ENCODE peak calls at places on chromosomes 13 and 19, in six cellular contexts. P is IMR-90, W is lower leg skin, K is uterus, Q is A549, H is stomach. D is an unnamed sample.

GRCh38 chr13:21557995-21558394 is 46.0 kb downstream of the MICU2 start:
- DNase-seq in P (no peak), W (no peak), K (no peak), Q (peak), H (no peak), D (peak)

GRCh38 chr19:30671622-30672051 is 299.5 kb downstream of the ZNF536 start:
- DNase-seq in P (no peak), W (no peak), K (no peak), Q (no peak), H (peak), D (no peak)

GRCh38 chr13:71079638-71080037 is 787.4 kb downstream of the DACH1 start:
- DNase-seq in P (no peak), W (no peak), K (no peak), Q (no peak), H (no peak), D (no peak)

GRCh38 chr19:39982883-39983282 is 11.9 kb downstream of the PSMC4 start:
- DNase-seq in P (no peak), W (no peak), K (no peak), Q (no peak), H (no peak), D (no peak)

GRCh38 chr13:53032849-53033248 is 4.2 kb downstream of the OLFM4 start:
- DNase-seq in P (no peak), W (no peak), K (no peak), Q (no peak), H (no peak), D (no peak)

GRCh38 chr19:369876-370275 is 25.3 kb upstream of the MIER2 start:
- DNase-seq in P (no peak), W (no peak), K (no peak), Q (no peak), H (no peak), D (no peak)

GRCh38 chr13:110520431-110521295 is 40.9 kb downstream of the RAB20 start:
- DNase-seq in P (peak), W (peak), K (peak), Q (no peak), H (peak), D (peak)

GRCh38 chr13:79810671-79811070 is 329.7 kb downstream of the NDFIP2 start:
- DNase-seq in P (peak), W (no peak), K (no peak), Q (peak), H (no peak), D (no peak)

GRCh38 chr19:51691122-51692064 is 1.7 kb upstream of the SPACA6 start:
- DNase-seq in P (peak), W (no peak), K (no peak), Q (no peak), H (no peak), D (no peak)

GRCh38 chr19:37551123-37551993 is 43.2 kb downstream of the ZNF571 start:
- DNase-seq in P (peak), W (no peak), K (no peak), Q (no peak), H (no peak), D (peak)

GRCh38 chr19:44754743-44755066 is 6.2 kb downstream of the BCL3 start:
- DNase-seq in P (no peak), W (no peak), K (no peak), Q (no peak), H (no peak), D (no peak)

GRCh38 chr19:38095411-38096308 is 128.4 kb downstream of the DPF1 start:
- DNase-seq in P (peak), W (peak), K (peak), Q (peak), H (peak), D (peak)

GRCh38 chr13:112680741-112681360 is 9.0 kb upstream of the ATP11A start:
- DNase-seq in P (no peak), W (no peak), K (no peak), Q (no peak), H (peak), D (no peak)

GRCh38 chr19:27736225-27736624 is 1476.7 kb downstream of the UQCRFS1 start:
- DNase-seq in P (no peak), W (no peak), K (no peak), Q (no peak), H (no peak), D (no peak)

GRCh38 chr13:110463876-110464510 is 97.5 kb downstream of the RAB20 start:
- DNase-seq in P (peak), W (no peak), K (no peak), Q (no peak), H (no peak), D (no peak)

GRCh38 chr19:34838248-34838647 is 65.2 kb upstream of the ZNF599 start:
- DNase-seq in P (no peak), W (no peak), K (no peak), Q (peak), H (peak), D (peak)

GRCh38 chr19:45446295-45446694 is 21.5 kb upstream of the FOSB start:
- DNase-seq in P (peak), W (no peak), K (no peak), Q (no peak), H (no peak), D (peak)

GRCh38 chr19:34588249-34588648 is 88.7 kb downstream of the SCGB2B2 start:
- DNase-seq in P (no peak), W (no peak), K (no peak), Q (no peak), H (no peak), D (no peak)

GRCh38 chr19:16325161-16325527 is 518 bp downstream of the KLF2 start:
- DNase-seq in P (no peak), W (no peak), K (no peak), Q (no peak), H (no peak), D (no peak)

GRCh38 chr19:48403606-48404005 is 10.1 kb downstream of the GRIN2D start:
- DNase-seq in P (peak), W (no peak), K (no peak), Q (no peak), H (no peak), D (peak)

GRCh38 chr13:111117961-111118360 is 2.9 kb downstream of the ARHGEF7 start:
- DNase-seq in P (no peak), W (no peak), K (no peak), Q (no peak), H (no peak), D (no peak)

DNA sequence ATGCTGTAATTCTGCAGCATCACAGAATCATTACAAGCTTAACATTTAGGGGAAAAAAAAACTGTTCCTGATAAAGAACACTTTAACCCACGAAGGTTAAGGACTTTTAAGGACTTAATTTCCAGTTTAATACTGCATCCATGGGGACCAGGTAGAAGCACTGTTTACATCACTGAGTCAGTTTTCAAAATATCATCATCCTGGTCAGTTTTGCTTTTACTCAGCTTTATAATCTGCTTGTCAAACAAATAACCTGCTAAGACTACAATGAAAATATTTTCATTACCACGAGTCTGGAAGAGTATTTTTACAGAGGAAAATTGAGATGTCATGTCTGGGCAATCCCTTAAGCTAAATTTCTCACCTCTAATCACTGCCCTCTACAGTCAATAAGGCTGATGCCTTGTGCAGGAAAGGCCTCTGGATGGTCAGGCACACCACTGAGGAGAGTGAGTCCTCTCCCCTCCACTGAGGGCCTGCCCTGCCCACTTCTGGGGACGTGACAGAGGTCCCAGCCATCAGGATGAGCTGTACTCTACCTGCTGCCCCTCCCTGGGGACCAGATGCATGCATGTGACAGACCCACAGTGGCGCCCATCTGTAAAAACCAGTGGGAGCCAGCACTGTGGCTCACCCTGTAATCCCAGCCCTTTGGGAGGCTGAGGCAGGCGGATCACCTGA is 31.0 kb downstream of the FOXO1 start:
- DNase-seq in P (no peak), W (no peak), K (no peak), Q (no peak), H (no peak), D (no peak)
- TF ChIP-seq POLR2A in P (no peak), W (no peak), K (no peak), Q (no peak), H (no peak), D (no peak)

DNA sequence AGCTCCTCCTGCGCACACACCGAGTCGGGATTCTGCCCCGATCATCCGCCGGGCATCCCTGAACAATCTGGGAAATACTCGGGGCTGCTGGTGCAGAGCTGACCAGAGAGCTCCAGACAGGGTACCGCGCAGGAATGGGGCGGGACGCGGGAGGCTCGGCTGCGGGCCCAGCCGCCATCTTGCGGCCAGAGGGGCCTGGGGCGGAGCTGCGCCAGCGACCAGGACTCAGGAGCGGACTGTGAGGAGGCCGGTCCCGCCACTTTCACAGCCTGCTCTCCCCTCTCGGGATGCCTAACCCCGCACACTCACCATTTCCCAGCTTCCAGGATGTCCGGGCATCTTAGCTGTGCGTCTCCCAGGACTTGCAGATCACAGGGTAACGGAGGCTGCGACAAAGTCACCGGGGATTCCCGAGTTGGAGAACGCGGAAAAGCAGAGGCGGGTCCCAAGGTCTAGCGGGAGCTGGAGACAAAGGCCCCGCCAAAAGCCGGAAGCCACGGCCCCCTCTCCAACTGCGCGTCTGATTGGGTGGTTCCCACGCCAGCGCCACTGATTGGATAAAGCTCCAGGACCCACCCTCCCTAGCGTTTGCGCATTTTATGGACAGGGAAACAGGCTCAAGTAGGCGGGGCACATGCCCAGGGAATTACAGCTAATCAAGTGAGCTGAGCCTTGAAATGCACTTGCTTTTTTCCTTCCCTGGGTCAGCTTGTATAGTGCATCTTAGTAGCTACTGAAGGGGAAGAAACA is 15.8 kb upstream of the ZNF43 start:
- DNase-seq in P (peak), W (peak), K (peak), Q (peak), H (peak), D (peak)
- TF ChIP-seq POLR2A in P (peak), W (no peak), K (peak), Q (peak), H (no peak), D (peak)

GRCh38 chr19:8529369-8530006 is 15.5 kb upstream of the ZNF414 start:
- DNase-seq in P (no peak), W (no peak), K (no peak), Q (no peak), H (no peak), D (peak)

GRCh38 chr19:8528500-8528899 is 14.5 kb upstream of the ZNF414 start:
- DNase-seq in P (no peak), W (no peak), K (no peak), Q (no peak), H (no peak), D (peak)

GRCh38 chr19:8530061-8530679 is 16.2 kb upstream of the ZNF414 start:
- DNase-seq in P (no peak), W (no peak), K (no peak), Q (no peak), H (no peak), D (peak)

GRCh38 chr19:8532170-8532569 is 18.2 kb upstream of the ZNF414 start:
- DNase-seq in P (no peak), W (no peak), K (no peak), Q (no peak), H (no peak), D (no peak)

DNA sequence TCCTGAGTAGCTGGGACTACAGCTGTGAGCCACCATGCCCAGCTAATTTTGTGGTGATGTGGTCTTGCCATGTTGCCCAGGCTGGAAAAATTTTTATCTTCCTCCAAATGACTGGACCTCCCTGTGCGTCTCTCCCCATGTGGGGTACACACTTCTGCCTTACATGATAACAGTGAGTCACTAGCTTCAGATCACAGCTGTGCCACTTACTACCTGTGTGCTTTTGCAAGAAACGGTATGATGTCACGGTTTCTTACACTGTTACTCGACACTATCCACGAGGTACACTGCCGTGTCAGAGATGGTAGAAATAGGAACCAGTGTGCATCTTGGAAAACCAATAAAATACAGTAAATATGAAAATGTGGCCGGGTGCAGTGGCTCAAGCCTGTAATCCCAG is 17.5 kb upstream of the ZNF414 start:
- DNase-seq in P (no peak), W (no peak), K (no peak), Q (no peak), H (no peak), D (peak)
- TF ChIP-seq POLR2A in P (no peak), W (no peak), K (no peak), Q (no peak), H (no peak), D (no peak)

GRCh38 chr13:99970761-99971575 is 599 bp downstream of the ZIC5 start:
- DNase-seq in P (no peak), W (no peak), K (no peak), Q (no peak), H (no peak), D (peak)
- TF ChIP-seq POLR2A in P (no peak), W (no peak), K (no peak), Q (peak), H (no peak), D (peak)

GRCh38 chr19:4519172-4519496 is 848 bp upstream of the PLIN4 start:
- DNase-seq in P (no peak), W (no peak), K (no peak), Q (no peak), H (no peak), D (no peak)

GRCh38 chr19:4516199-4516938 is 1.9 kb downstream of the PLIN4 start:
- DNase-seq in P (no peak), W (no peak), K (no peak), Q (no peak), H (no peak), D (no peak)

GRCh38 chr19:4518345-4519171 is at the start of gene PLIN4:
- DNase-seq in P (peak), W (no peak), K (peak), Q (no peak), H (peak), D (no peak)

GRCh38 chr19:4516939-4517300 is 1.4 kb downstream of the PLIN4 start:
- DNase-seq in P (no peak), W (no peak), K (no peak), Q (no peak), H (no peak), D (peak)

DNA sequence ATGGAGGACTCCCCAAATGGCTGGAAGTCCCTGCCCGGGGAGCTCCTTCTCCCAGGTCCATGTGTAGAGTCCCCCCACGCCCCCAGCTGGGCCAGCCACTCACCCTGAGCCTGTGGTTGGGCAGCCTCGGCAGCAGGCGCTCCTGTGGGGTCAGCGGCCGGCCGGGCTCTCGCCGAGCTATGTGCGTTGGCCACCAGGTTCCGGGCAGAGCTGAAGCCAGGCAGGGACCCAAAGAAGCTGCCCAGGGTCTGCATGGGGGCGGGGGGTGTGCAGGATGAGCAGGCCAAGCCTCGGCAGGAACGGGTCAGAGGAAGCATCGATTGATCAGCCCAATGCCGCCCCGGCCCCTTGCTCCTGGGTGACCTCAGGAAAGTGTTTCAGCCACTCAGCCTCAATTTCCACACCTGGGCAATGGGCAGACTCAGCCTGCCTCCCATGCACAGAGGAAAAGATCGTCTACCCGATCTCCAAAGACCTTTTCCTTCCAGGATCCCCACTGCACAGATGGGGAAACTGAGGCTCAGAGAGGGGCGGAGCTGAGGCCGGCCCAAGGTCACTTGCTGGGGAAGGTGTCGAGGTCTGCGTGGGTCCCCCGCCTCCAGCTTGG is 732 bp downstream of the PLIN4 start:
- DNase-seq in P (no peak), W (no peak), K (no peak), Q (no peak), H (no peak), D (no peak)
- TF ChIP-seq POLR2A in P (no peak), W (no peak), K (no peak), Q (no peak), H (no peak), D (no peak)

DNA sequence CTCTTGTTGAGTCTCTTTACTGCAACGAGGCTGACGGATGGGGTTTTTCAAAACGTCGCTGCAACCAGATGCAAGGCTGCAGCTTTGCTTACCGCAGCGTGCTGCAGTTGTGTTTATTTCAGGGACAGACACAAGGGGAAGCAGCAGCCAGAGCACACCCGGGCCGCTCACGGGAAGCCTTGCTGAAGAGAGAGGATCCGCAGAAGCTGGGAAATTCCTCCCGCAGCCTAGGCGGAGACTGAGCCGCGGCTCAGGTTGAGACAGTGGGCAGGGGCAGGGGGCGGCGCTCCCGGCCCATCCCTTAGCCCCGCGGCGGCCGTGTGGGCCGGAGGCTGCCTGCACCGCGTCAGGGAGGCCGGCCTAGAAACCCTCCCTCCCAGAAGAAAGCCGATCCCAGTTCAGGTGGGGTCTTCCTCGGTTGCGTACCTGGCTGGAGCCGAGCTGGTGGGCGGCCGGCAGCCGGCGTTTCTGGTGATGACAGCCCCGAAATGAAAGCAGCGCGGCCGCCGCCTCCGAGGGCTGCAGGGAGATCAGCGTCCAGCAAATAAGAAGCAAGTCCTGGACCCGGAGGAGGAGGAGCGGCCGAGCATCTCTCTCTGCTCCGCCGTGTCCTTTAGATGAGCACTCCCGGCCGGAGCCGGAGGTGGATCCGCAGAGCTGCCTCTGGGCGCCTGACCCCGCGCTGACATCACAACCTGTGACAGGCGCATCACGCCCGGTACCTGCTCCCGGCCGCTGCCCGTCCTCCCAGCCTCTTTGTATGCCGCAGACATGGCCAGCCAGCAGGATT is at the start of gene FRY:
- DNase-seq in P (peak), W (peak), K (peak), Q (peak), H (peak), D (peak)
- TF ChIP-seq POLR2A in P (no peak), W (no peak), K (peak), Q (no peak), H (no peak), D (no peak)

GRCh38 chr13:113862766-113863510 is 938 bp downstream of the GAS6 start:
- DNase-seq in P (no peak), W (no peak), K (no peak), Q (peak), H (peak), D (no peak)
- TF ChIP-seq POLR2A in P (no peak), W (no peak), K (no peak), Q (no peak), H (no peak), D (no peak)

DNA sequence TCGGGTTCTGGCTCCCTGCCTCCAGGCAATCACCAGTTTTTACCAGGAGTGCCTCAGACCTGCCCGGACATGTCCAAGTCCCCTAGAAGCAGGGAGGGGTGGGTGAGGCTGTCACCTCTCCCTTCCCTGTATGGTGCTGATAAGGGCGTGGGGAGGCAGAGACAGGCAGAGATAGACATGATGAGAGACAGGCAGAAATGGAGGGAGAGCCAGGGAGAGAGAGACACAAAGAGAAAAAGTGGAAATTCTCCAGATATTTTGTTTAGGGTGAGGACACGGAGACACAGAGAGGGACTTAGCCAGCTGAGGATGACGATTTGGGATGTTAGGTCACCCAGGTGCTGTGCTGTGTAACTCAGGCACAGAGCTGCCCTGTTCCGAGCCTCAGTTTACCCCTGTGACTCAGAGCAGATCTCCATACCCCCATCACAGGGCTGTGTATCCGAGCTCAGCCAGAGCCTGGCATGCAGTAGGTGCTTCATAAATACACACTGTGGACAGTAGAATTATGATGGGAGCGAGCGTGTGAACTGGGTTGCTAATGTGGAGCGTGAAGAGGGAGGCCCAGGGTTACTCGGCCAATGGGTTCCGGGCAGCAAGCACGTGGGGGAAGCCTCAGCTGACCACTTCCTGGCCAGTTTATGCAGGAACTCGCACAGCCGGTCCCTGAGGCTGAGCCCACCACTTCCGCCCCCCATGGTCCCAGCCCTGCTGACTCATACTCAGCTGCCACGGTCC is 11.9 kb upstream of the GDF15 start:
- DNase-seq in P (peak), W (peak), K (peak), Q (peak), H (peak), D (peak)
- TF ChIP-seq POLR2A in P (peak), W (no peak), K (peak), Q (no peak), H (no peak), D (no peak)